ENCODE peak calls at places on chromosomes 4 and X, in ten cellular contexts. R is mesendoderm; U is lung; W is fibroblast of lung; L is psoas muscle; S is ovary; G is pancreas; F is CD8-positive, alpha-beta memory T cell; V is tibial artery; M is mesenchymal stem cell. T is an unnamed sample. For H3K36me3 and H3K4me1, the result is how much of the 10 kb centered on the place peaks cover.

GRCh38 chr4:27318740-27319139 is 458.1 kb downstream of the STIM2 start:
- DNase-seq in U (no peak), L (no peak), M (peak), W (no peak), S (no peak), G (peak), V (no peak), R (peak), F (no peak), T (no peak)

GRCh38 chr4:15562114-15562513 is 92.4 kb downstream of the CC2D2A start:
- DNase-seq in M (no peak), V (no peak), F (no peak), R (no peak), U (no peak), W (peak), S (no peak), G (no peak), L (no peak), T (no peak)

GRCh38 chrX:39854772-39855747 is 242.7 kb downstream of the BCOR start:
- DNase-seq in R (no peak), L (no peak), V (no peak), U (no peak), M (peak), S (no peak), F (peak), W (no peak), G (no peak), T (peak)

GRCh38 chrX:96713303-96713702 is 28.7 kb downstream of the DIAPH2 start:
- DNase-seq in V (no peak), U (no peak), F (no peak), W (no peak), G (no peak), S (no peak), R (no peak), L (no peak), M (no peak), T (no peak)

GRCh38 chr4:59122626-59123025 is 2012.4 kb upstream of the IGFBP7 start:
- DNase-seq in G (no peak), V (no peak), M (peak), R (peak), F (no peak), W (no peak), L (no peak), U (no peak), S (no peak), T (no peak)

GRCh38 chr4:80079255-80079923 is 6.4 kb upstream of the ANTXR2 start:
- DNase-seq in V (no peak), R (no peak), U (no peak), W (no peak), S (no peak), L (no peak), F (no peak), G (no peak), M (no peak), T (no peak)

GRCh38 chr4:16136321-16136720 is 52.5 kb upstream of the PROM1 start:
- DNase-seq in F (no peak), U (no peak), W (peak), L (no peak), M (no peak), G (no peak), V (no peak), R (no peak), S (no peak), T (no peak)

GRCh38 chrX:38215141-38215540 is 5.5 kb downstream of the SRPX start:
- DNase-seq in L (no peak), F (no peak), S (no peak), G (no peak), V (no peak), W (peak), U (no peak), R (no peak), M (peak), T (no peak)

GRCh38 chrX:85503258-85504158 is 124.0 kb upstream of the POF1B start:
- DNase-seq in R (peak), F (no peak), W (no peak), G (no peak), S (no peak), M (no peak), V (no peak), U (no peak), L (no peak), T (no peak)

GRCh38 chr4:39865280-39865679 is 112.4 kb downstream of the PDS5A start:
- DNase-seq in F (no peak), R (no peak), S (no peak), M (no peak), W (no peak), V (no peak), U (no peak), G (no peak), L (no peak), T (no peak)

DNA sequence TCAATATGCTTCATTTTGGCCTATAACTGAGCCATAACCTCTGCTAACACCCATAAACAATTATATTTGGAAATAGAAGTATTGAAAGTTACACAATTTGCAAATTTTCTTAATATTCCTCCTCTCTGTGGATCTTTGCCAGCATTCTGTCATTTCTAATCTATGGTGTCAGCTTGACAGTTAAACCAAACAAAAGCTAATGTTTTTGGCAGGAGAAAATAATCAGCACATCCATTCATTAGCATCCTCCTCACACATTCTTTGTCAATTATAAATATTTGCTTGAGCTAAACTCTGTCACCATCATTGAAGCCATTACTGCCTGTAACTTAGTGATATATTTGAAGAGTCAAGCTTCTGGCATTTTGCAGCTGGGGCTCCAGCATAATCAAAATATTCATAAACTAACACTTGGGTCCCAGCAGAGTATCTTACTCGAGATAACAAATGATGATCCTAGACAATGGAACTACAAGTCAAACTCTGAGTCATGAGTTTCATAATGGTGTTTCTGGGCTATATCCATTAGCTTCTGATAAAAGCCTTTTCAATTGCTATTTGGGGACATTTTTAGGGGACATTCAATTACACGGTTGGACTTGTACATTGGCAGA is 126.2 kb downstream of the EIF4E start:
- DNase-seq in M (peak), V (no peak), F (no peak), G (no peak), R (no peak), U (no peak), L (no peak), W (peak), S (no peak), T (no peak)
- H3K36me3 ChIP-seq in M (under half), V (under half), F (under half), G (under half), R (under half), U (under half), L (under half), W (under half), S (under half), T (under half)

GRCh38 chr4:152822323-152822722 is 42.6 kb downstream of the ARFIP1 start:
- DNase-seq in G (no peak), U (no peak), L (no peak), W (no peak), M (no peak), F (no peak), R (no peak), V (no peak), S (no peak), T (no peak)

GRCh38 chr4:152828122-152828521 is 48.4 kb downstream of the ARFIP1 start:
- DNase-seq in R (no peak), M (no peak), L (no peak), V (no peak), S (no peak), F (no peak), G (no peak), W (no peak), U (no peak), T (no peak)

GRCh38 chr4:152824561-152824960 is 44.8 kb downstream of the ARFIP1 start:
- DNase-seq in U (no peak), G (no peak), R (no peak), F (no peak), W (no peak), L (no peak), V (no peak), M (no peak), S (no peak), T (no peak)

GRCh38 chr4:152820073-152820472 is 40.3 kb downstream of the ARFIP1 start:
- DNase-seq in L (no peak), F (no peak), R (no peak), U (no peak), W (no peak), M (no peak), V (no peak), S (no peak), G (no peak), T (no peak)

GRCh38 chr4:152825336-152825735 is 45.6 kb downstream of the ARFIP1 start:
- DNase-seq in G (no peak), W (no peak), R (no peak), V (no peak), S (no peak), M (no peak), F (no peak), U (no peak), L (no peak), T (no peak)
- H3K4me1 ChIP-seq in G (under half), W (under half), R (under half), V (under half), S (under half), M (under half), F (under half), U (under half), L (under half), T (under half)

DNA sequence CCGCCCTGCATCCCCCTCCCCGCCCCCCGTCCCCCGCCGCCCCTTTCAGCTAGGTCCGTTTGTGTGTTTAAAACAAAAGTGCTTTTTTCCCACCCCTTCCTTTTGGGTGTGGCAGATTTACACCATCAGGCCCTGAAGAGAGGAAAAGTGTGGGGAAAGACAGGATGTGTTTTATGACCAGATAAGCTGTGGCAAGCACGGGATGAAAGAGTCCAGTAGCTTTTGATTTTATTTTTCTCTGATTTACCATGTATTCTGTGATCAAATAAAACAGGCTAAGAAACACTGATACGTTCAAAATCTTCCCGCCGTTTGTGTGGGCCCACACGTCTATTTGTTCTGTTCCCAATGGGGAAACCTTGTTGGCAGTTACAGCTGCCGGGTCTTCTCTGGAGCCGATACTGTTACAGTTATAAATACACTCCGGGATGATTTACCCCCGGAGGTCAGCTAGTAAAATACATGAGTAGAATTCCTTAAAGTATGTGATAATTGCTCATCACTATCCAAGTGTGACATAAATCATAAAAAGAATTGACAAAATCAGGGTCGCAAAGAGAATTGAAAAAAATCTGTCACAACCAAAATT is 10.8 kb downstream of the LRP2BP start:
- DNase-seq in L (no peak), V (no peak), R (no peak), S (no peak), U (no peak), W (no peak), M (peak), F (no peak), G (no peak), T (no peak)
- H3K4me3 ChIP-seq in L (no peak), V (peak), R (no peak), S (no peak), U (no peak), W (no peak), M (peak), F (no peak), G (no peak), T (no peak)

GRCh38 chr4:153612878-153613277 is 71.2 kb upstream of the TLR2 start:
- DNase-seq in F (no peak), S (no peak), M (no peak), W (no peak), L (no peak), U (no peak), V (no peak), G (no peak), R (no peak), T (no peak)
- H3K36me3 ChIP-seq in F (under half), S (under half), M (under half), W (under half), L (half or more), U (under half), V (under half), G (under half), R (under half), T (half or more)

T was measured in CD4-positive, alpha-beta memory T cell.